ENCODE peak calls at places on chromosomes 6 and 20, in four cellular contexts. P, X, S and L are unnamed samples.

GRCh38 chr6:163324326-163324927 is 90.1 kb upstream of the QKI start:
- DNase-seq in X (no peak), P (no peak), S (no peak), L (no peak)

GRCh38 chr6:84633771-84634170 is 130.6 kb downstream of the TBX18 start:
- DNase-seq in S (no peak), P (no peak), X (no peak), L (no peak)

GRCh38 chr20:57573893-57574292 is 13.0 kb downstream of the PCK1 start:
- DNase-seq in X (no peak), S (no peak), P (no peak), L (no peak)

GRCh38 chr6:36625161-36625919 is 31.2 kb downstream of the SRSF3 start:
- DNase-seq in P (no peak), X (no peak), S (no peak), L (peak; percentile 70)

GRCh38 chr6:111776236-111777189 is 96.7 kb downstream of the FYN start:
- DNase-seq in S (no peak), P (no peak), X (no peak), L (no peak)

GRCh38 chr6:70103798-70104197 is 199.1 kb downstream of the COL9A1 start:
- DNase-seq in X (no peak), S (no peak), P (no peak), L (no peak)

GRCh38 chr6:71203211-71203610 is 85.4 kb upstream of the OGFRL1 start:
- DNase-seq in P (no peak), X (no peak), S (no peak), L (no peak)

GRCh38 chr6:89567635-89568390 is 70.7 kb downstream of the LYRM2 start:
- DNase-seq in X (no peak), P (no peak), S (no peak), L (no peak)

GRCh38 chr6:43798688-43799444 is 28.9 kb downstream of the VEGFA start:
- DNase-seq in X (peak; percentile 60), P (peak; percentile 87), S (no peak), L (peak; percentile 72)

GRCh38 chr6:42155293-42155692 is 12.9 kb upstream of the C6orf132 start:
- DNase-seq in S (no peak), P (no peak), X (no peak), L (no peak)

GRCh38 chr20:42985628-42986027 is 204.1 kb downstream of the PTPRT start:
- DNase-seq in P (no peak), X (no peak), S (no peak), L (no peak)

GRCh38 chr20:14878676-14879019 is 541.2 kb upstream of the FLRT3 start:
- DNase-seq in P (no peak), S (no peak), X (no peak), L (no peak)

GRCh38 chr6:38599261-38599660 is 40.5 kb downstream of the BTBD9 start:
- DNase-seq in S (no peak), P (no peak), X (no peak), L (no peak)

GRCh38 chr6:151709329-151709728 is 98.2 kb upstream of the ESR1 start:
- DNase-seq in P (no peak), X (no peak), S (no peak), L (no peak)

GRCh38 chr6:135250751-135251356 is 69.7 kb downstream of the MYB start:
- DNase-seq in X (no peak), P (no peak), S (no peak), L (no peak)

GRCh38 chr6:7468382-7469081 is 72.9 kb upstream of the DSP start:
- DNase-seq in S (no peak), P (no peak), X (peak; percentile 53), L (peak; percentile 31)

GRCh38 chr6:41372526-41373366 is 37.3 kb downstream of the NCR2 start:
- DNase-seq in P (no peak), X (no peak), S (no peak), L (no peak)

GRCh38 chr6:137150072-137150471 is 23.4 kb downstream of the IL22RA2 start:
- DNase-seq in X (no peak), P (no peak), S (no peak), L (no peak)

GRCh38 chr6:114955363-114955762 is 612.5 kb upstream of the HS3ST5 start:
- DNase-seq in P (no peak), X (no peak), S (no peak), L (no peak)

GRCh38 chr6:145815875-145816274 is 1.3 kb upstream of the FBXO30 start:
- DNase-seq in P (no peak), X (no peak), S (no peak), L (no peak)

GRCh38 chr6:106628658-106629102 is 618 bp downstream of the RTN4IP1 start:
- DNase-seq in X (no peak), P (no peak), S (no peak), L (no peak)

GRCh38 chr6:134106702-134107101 is 54.3 kb upstream of the SLC2A12 start:
- DNase-seq in P (no peak), X (no peak), S (no peak), L (no peak)

GRCh38 chr6:137705166-137706064 is 161.6 kb upstream of the TNFAIP3 start:
- DNase-seq in S (peak; percentile 45), P (no peak), X (peak; percentile 56), L (no peak)

GRCh38 chr6:53197553-53197952 is 48.9 kb upstream of the GCM1 start:
- DNase-seq in X (no peak), P (no peak), S (no peak), L (no peak)

GRCh38 chr6:14656676-14657075 is 539.1 kb downstream of the CD83 start:
- DNase-seq in X (no peak), S (no peak), P (no peak), L (no peak)

GRCh38 chr20:63787302-63787701 is 43.8 kb downstream of the ZBTB46 start:
- DNase-seq in X (peak; percentile 67), S (no peak), P (no peak), L (no peak)

GRCh38 chr6:30763155-30763617 is 18.8 kb upstream of the IER3 start:
- DNase-seq in S (no peak), P (no peak), X (no peak), L (no peak)

GRCh38 chr20:3751664-3752385 is 15.7 kb downstream of the ADISSP start:
- DNase-seq in S (no peak), P (no peak), X (peak; percentile 70), L (no peak)

GRCh38 chr20:8545212-8545611 is 413.1 kb downstream of the PLCB1 start:
- DNase-seq in P (no peak), X (no peak), S (no peak), L (no peak)

GRCh38 chr20:1490643-1491042 is 577 bp downstream of the SIRPB2 start:
- DNase-seq in S (no peak), X (no peak), P (no peak), L (no peak)

GRCh38 chr6:133977983-133978895 is 25.2 kb downstream of the TBPL1 start:
- DNase-seq in X (no peak), S (no peak), P (no peak), L (no peak)

GRCh38 chr6:133923938-133924593 is 29.0 kb upstream of the TBPL1 start:
- DNase-seq in S (peak; percentile 76), P (no peak), X (peak; percentile 25), L (peak; percentile 29)

GRCh38 chr20:58677205-58677604 is 15.4 kb upstream of the NPEPL1 start:
- DNase-seq in X (no peak), S (no peak), P (no peak), L (no peak)

GRCh38 chr20:24989162-24989561 is 3.4 kb downstream of the APMAP start:
- DNase-seq in X (no peak), S (no peak), P (no peak), L (no peak)

GRCh38 chr6:105902401-105903031 is 183.6 kb upstream of the PRDM1 start:
- DNase-seq in X (no peak), P (no peak), S (no peak), L (peak; percentile 25)

GRCh38 chr6:133632206-133632605 is 256.7 kb upstream of the TCF21 start:
- DNase-seq in S (no peak), X (no peak), P (no peak), L (no peak)

GRCh38 chr6:126056355-126057004 is 70.1 kb downstream of the TRMT11 start:
- DNase-seq in S (no peak), P (no peak), X (no peak), L (no peak)

GRCh38 chr6:144036064-144036873 is 28.2 kb upstream of the PLAGL1 start:
- DNase-seq in S (no peak), X (no peak), P (no peak), L (no peak)
- H3K4me3 ChIP-seq in S (no peak overlapping the region), X (peak overlapping the region; percentile 54), P (peak overlapping the region; percentile 61), L (no peak overlapping the region)

GRCh38 chr20:33386673-33387072 is 14.6 kb downstream of the CDK5RAP1 start:
- DNase-seq in P (no peak), X (no peak), S (no peak), L (no peak)

GRCh38 chr20:33392016-33392415 is 9.3 kb downstream of the CDK5RAP1 start:
- DNase-seq in X (no peak), P (no peak), S (no peak), L (no peak)

GRCh38 chr20:33388268-33388667 is 13.1 kb downstream of the CDK5RAP1 start:
- DNase-seq in S (no peak), P (no peak), X (no peak), L (no peak)

DNA sequence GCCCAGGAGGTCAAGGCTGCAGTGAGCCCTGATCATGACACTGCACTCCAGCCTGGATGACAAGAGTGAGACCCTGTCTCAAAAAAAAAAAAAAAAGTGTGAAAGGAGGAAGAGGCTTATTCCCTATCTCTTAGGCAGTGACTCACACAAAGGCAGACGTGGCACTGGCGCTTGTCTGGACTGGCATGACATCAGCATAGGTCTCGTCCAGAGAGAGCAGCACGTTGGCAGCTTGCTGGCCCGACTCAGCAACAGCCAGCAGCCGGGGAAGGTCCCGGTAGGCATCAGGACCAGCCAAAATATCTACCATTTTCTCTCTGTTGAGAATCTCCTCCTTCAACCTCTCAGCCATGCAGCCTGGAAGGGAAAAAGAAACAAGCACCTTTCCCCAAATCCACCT is 14.1 kb downstream of the CDK5RAP1 start:
- DNase-seq in P (no peak), S (no peak), X (peak; percentile 26), L (no peak)
- TF ChIP-seq CTCF in P (no peak), S (no peak), X (no peak), L (no peak)

GRCh38 chr6:32120573-32121059 is 7.4 kb downstream of the ATF6B start:
- DNase-seq in X (no peak), S (no peak), P (no peak), L (no peak)
- H3K36me3 ChIP-seq in X (peaks cover 98% of the 10 kb centered on the region), S (peaks cover 23% of the 10 kb centered on the region), P (peaks cover 14% of the 10 kb centered on the region), L (peaks cover 5% of the 10 kb centered on the region)

DNA sequence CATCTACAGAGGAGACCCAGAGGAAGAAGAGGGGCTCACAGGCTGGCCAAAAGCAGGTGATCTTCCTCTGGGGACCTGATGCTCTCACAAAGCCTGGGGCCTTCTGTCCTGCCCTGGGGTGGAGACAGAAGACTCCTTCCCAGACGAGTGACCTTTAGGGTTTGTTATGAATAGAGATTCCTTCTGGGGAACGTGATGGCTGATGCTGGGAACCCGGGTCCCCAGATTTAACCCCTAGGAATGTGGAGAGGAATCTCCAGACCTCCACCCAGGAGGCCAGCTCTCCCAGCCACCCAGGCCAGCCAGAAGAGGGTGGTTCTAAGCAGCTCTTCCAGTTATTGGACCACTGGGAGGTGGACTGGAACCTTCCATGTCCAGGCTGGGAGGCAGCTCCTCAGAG is 16.8 kb upstream of the CCN5 start:
- DNase-seq in X (no peak), P (no peak), S (no peak), L (no peak)
- H3K4me3 ChIP-seq in X (no peak overlapping the region), P (no peak overlapping the region), S (no peak overlapping the region), L (no peak overlapping the region)